ENCODE peak calls at places on chromosomes 1 and 21, in four cellular contexts. Q is GM03348; L is HFF-Myc; F is naive thymus-derived CD4-positive, alpha-beta T cell. K is an unnamed sample.

GRCh38 chr1:151060241-151061011 is at the start of gene MLLT11:
- DNase-seq in L (no peak), F (no peak), Q (peak), K (no peak)

GRCh38 chr1:247448107-247448778 is 9.7 kb downstream of the OR2B11 start:
- DNase-seq in L (peak), F (peak), Q (peak), K (no peak)

GRCh38 chr1:240598602-240599001 is 13.4 kb downstream of the GREM2 start:
- DNase-seq in Q (no peak), F (no peak), L (no peak), K (no peak)

GRCh38 chr1:29504709-29505410 is 268.5 kb downstream of the PTPRU start:
- DNase-seq in L (no peak), Q (no peak), F (no peak), K (no peak)

GRCh38 chr1:237258871-237259270 is 216.9 kb downstream of the RYR2 start:
- DNase-seq in L (no peak), F (no peak), Q (no peak), K (no peak)

GRCh38 chr1:155833665-155834295 is 23.2 kb downstream of the GON4L start:
- DNase-seq in F (no peak), Q (no peak), L (no peak), K (no peak)

GRCh38 chr1:99557556-99558256 is 88.2 kb upstream of the PALMD start:
- DNase-seq in Q (peak), F (no peak), L (peak), K (no peak)

GRCh38 chr21:44871576-44872265 is 1.8 kb downstream of the PTTG1IP start:
- DNase-seq in F (no peak), Q (peak), L (no peak), K (no peak)

GRCh38 chr1:89606227-89606945 is 26.5 kb upstream of the LRRC8C start:
- DNase-seq in Q (no peak), F (peak), L (no peak), K (no peak)

GRCh38 chr1:16172964-16173446 is 17.1 kb upstream of the EPHA2 start:
- DNase-seq in L (no peak), Q (no peak), F (no peak), K (no peak)

GRCh38 chr1:117060441-117061317 is 553 bp downstream of the TTF2 start:
- DNase-seq in Q (peak), L (no peak), F (no peak), K (no peak)

GRCh38 chr1:9316080-9316444 is 23.4 kb downstream of the SPSB1 start:
- DNase-seq in L (no peak), Q (no peak), F (no peak), K (no peak)

GRCh38 chr1:29236993-29237905 is 927 bp downstream of the PTPRU start:
- DNase-seq in L (no peak), Q (peak), F (no peak), K (no peak)

GRCh38 chr1:187121661-187122060 is 292.9 kb downstream of the PLA2G4A start:
- DNase-seq in L (no peak), F (no peak), Q (no peak), K (no peak)

GRCh38 chr1:64038965-64039926 is 164.2 kb upstream of the UBE2U start:
- DNase-seq in F (no peak), L (peak), Q (peak), K (peak)

GRCh38 chr1:67833595-67833926 is 294 bp upstream of the GNG12 start:
- DNase-seq in Q (no peak), L (no peak), F (no peak), K (no peak)

GRCh38 chr1:52139817-52140540 is 1.9 kb upstream of the ZFYVE9 start:
- DNase-seq in F (no peak), Q (peak), L (peak), K (peak)

GRCh38 chr1:76352741-76353435 is 278.3 kb downstream of the ST6GALNAC3 start:
- DNase-seq in L (no peak), Q (no peak), F (no peak), K (no peak)

GRCh38 chr1:183039985-183040447 is 16.8 kb downstream of the LAMC1 start:
- DNase-seq in Q (peak), L (peak), F (no peak), K (peak)

GRCh38 chr1:10745886-10746455 is 50.5 kb downstream of the CASZ1 start:
- DNase-seq in Q (no peak), F (no peak), L (no peak), K (no peak)

GRCh38 chr1:11576109-11576875 is 77.9 kb downstream of the FBXO2 start:
- DNase-seq in L (no peak), Q (no peak), F (no peak), K (no peak)

GRCh38 chr1:178792394-178792793 is 67.3 kb downstream of the RALGPS2 start:
- DNase-seq in L (no peak), F (no peak), Q (no peak), K (no peak)

GRCh38 chr1:37035828-37036666 is 1.7 kb upstream of the GRIK3 start:
- DNase-seq in Q (no peak), F (no peak), L (no peak), K (no peak)

GRCh38 chr1:85048296-85049064 is at the start of gene MCOLN3:
- DNase-seq in Q (peak), F (peak), L (no peak), K (no peak)

GRCh38 chr1:19177811-19178210 is 32.3 kb downstream of the UBR4 start:
- DNase-seq in L (no peak), Q (no peak), F (no peak), K (no peak)

GRCh38 chr1:201610806-201611205 is 71.9 kb downstream of the NAV1 start:
- DNase-seq in Q (no peak), F (no peak), L (no peak), K (no peak)

GRCh38 chr1:56063461-56063860 is 515.9 kb downstream of the PLPP3 start:
- DNase-seq in Q (no peak), L (no peak), F (no peak), K (no peak)

GRCh38 chr1:199084293-199084692 is 445.5 kb downstream of the PTPRC start:
- DNase-seq in Q (peak), F (no peak), L (peak), K (no peak)

GRCh38 chr1:180571832-180572636 is 13.3 kb downstream of the OVAAL start:
- DNase-seq in L (no peak), Q (no peak), F (no peak), K (no peak)

GRCh38 chr1:247496581-247497285 is 38.8 kb upstream of the OR2B11 start:
- DNase-seq in F (no peak), L (no peak), Q (no peak), K (no peak)

GRCh38 chr1:174743654-174744561 is 255.8 kb upstream of the CACYBP start:
- DNase-seq in L (no peak), F (peak), Q (peak), K (peak)

GRCh38 chr1:165629848-165630628 is 996 bp upstream of the MGST3 start:
- DNase-seq in F (peak), L (no peak), Q (no peak), K (no peak)

GRCh38 chr1:109821221-109821669 is 57.5 kb upstream of the EPS8L3 start:
- DNase-seq in L (peak), F (no peak), Q (peak), K (peak)